ENCODE peak calls at places on chromosomes 11 and 22, in seven cellular contexts. C is thoracic aorta; Q is tibial nerve; B is AG10803; A is lower leg skin; Z is activated CD8-positive, alpha-beta T cell treated with anti-CD3 and anti-CD28 coated beads for 36 hours; I is GM12865. M is an unnamed sample.

GRCh38 chr11:45906096-45906682 is 882 bp downstream of the FREY1 start:
- DNase-seq in C (no peak), Q (no peak), B (no peak), A (no peak), Z (no peak), I (peak), M (no peak)

GRCh38 chr11:133747409-133747808 is 97.9 kb downstream of the SPATA19 start:
- DNase-seq in C (no peak), Q (no peak), B (no peak), A (no peak), Z (no peak), I (no peak), M (no peak)

GRCh38 chr11:130872961-130873360 is 43.3 kb downstream of the SNX19 start:
- DNase-seq in C (no peak), Q (no peak), B (peak), A (no peak), Z (no peak), I (no peak), M (no peak)

GRCh38 chr22:50118129-50118528 is 28.3 kb downstream of the MOV10L1 start:
- DNase-seq in C (no peak), Q (no peak), B (no peak), A (no peak), Z (no peak), I (no peak), M (no peak)

GRCh38 chr22:48943567-48944432 is 883.9 kb downstream of the BRD1 start:
- DNase-seq in C (no peak), Q (no peak), B (peak), A (peak), Z (peak), I (no peak), M (no peak)

GRCh38 chr22:50641696-50642607 is 14.0 kb upstream of the ARSA start:
- DNase-seq in C (no peak), Q (no peak), B (peak), A (no peak), Z (peak), I (peak), M (no peak)

GRCh38 chr22:41596776-41597634 is 7.4 kb upstream of the PMM1 start:
- DNase-seq in C (no peak), Q (peak), B (peak), A (peak), Z (peak), I (peak), M (no peak)

GRCh38 chr22:48259991-48260670 is 1497.7 kb downstream of the TBC1D22A start:
- DNase-seq in C (no peak), Q (no peak), B (no peak), A (no peak), Z (no peak), I (no peak), M (no peak)

GRCh38 chr11:14414470-14415461 is 55.8 kb upstream of the RRAS2 start:
- DNase-seq in C (no peak), Q (no peak), B (no peak), A (no peak), Z (peak), I (peak), M (peak)

GRCh38 chr11:1749787-1750351 is 526 bp downstream of the IFITM10 start:
- DNase-seq in C (peak), Q (no peak), B (peak), A (no peak), Z (no peak), I (no peak), M (peak)

GRCh38 chr11:121964591-121964990 is 151.4 kb downstream of the BLID start:
- DNase-seq in C (no peak), Q (no peak), B (peak), A (no peak), Z (no peak), I (no peak), M (no peak)
- TF ChIP-seq CTCF in C (no peak), Q (no peak), B (peak), A (no peak), Z (no peak), I (no peak), M (no peak)

GRCh38 chr11:26276798-26277424 is 55.0 kb upstream of the ANO3 start:
- DNase-seq in C (no peak), Q (peak), B (peak), A (peak), Z (peak), I (peak), M (peak)
- TF ChIP-seq CTCF in C (peak), Q (peak), B (peak), A (peak), Z (peak), I (peak), M (peak)

GRCh38 chr11:125062196-125062930 is 742 bp upstream of the SLC37A2 start:
- DNase-seq in C (no peak), Q (no peak), B (no peak), A (no peak), Z (peak), I (no peak), M (peak)
- TF ChIP-seq CTCF in C (no peak), Q (no peak), B (no peak), A (no peak), Z (no peak), I (no peak), M (no peak)

GRCh38 chr11:31509017-31509411 is 408 bp downstream of the IMMP1L start:
- DNase-seq in C (no peak), Q (no peak), B (no peak), A (no peak), Z (peak), I (peak), M (peak)

GRCh38 chr11:31512117-31512516 is 2.5 kb downstream of the ELP4 start:
- DNase-seq in C (no peak), Q (no peak), B (no peak), A (no peak), Z (no peak), I (no peak), M (no peak)

DNA sequence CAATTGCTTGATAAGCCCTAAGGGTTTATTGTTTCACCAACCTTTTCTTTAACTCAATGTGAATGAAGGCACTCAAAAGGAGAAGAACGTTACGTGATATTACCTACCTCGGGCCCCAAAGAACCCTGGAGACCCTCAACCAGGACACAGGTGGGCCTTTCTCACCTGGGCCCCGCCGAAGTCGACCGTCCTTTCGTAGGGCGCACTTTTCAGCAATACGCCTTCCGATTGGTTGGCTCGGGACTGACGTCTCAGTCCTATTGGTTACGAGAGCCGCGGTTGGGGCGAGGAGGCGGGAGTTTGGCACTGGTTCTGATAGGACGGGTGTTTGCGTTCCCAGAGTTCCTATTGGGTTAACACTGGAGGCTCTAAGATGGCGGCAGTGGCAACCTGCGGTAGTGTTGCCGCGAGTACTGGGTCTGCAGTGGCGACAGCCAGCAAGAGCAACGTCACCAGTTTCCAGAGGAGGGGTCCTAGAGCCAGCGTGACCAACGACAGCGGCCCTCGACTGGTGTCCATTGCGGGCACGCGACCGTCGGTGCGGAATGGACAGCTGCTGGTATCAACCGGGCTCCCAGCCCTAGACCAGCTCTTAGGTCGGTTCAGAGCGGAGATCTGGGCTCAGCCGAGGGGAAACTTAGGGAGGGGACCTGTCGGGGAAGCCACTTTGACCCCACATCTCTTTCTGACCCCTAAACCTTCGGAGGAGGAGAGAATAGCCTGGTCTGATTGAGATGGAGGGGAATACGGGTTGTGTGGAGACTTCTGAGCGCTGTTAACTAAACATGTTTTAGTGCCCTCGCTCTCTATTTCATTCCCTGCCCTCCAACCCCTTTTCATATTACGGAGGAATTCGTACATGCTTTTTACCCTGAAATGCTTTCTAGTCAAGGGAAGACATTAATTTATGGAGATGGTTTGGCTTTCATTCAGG is at the start of the genes ELP4 and IMMP1L:
- DNase-seq in C (peak), Q (peak), B (peak), A (peak), Z (peak), I (peak), M (peak)
- TF ChIP-seq CTCF in C (peak), Q (no peak), B (no peak), A (no peak), Z (no peak), I (no peak), M (no peak)

GRCh38 chr22:26385164-26385563 is 43.9 kb upstream of the ASPHD2 start:
- DNase-seq in C (no peak), Q (no peak), B (no peak), A (no peak), Z (no peak), I (no peak), M (no peak)
- TF ChIP-seq CTCF in C (no peak), Q (no peak), B (no peak), A (no peak), Z (no peak), I (no peak), M (no peak)

GRCh38 chr11:108970221-108970991 is 305.5 kb downstream of the DDX10 start:
- DNase-seq in C (no peak), Q (no peak), B (peak), A (no peak), Z (no peak), I (no peak), M (no peak)
- TF ChIP-seq CTCF in C (no peak), Q (no peak), B (no peak), A (no peak), Z (no peak), I (no peak), M (no peak)

GRCh38 chr11:68459886-68460740 is 439 bp upstream of the PPP6R3 start:
- DNase-seq in C (peak), Q (peak), B (peak), A (peak), Z (peak), I (peak), M (peak)
- TF ChIP-seq CTCF in C (peak), Q (no peak), B (no peak), A (no peak), Z (no peak), I (no peak), M (no peak)